ENCODE peak calls at places on chromosomes 3 and 15, in five cellular contexts. Z is mesothelial cell of epicardium, B is HCT116, Y is fibroblast of the aortic adventitia, C is fibroblast of pulmonary artery. P is an unnamed sample.
A peak's percentile ranks its signal among the peaks of the same experiment; 100 is the strongest.

GRCh38 chr15:72599855-72600464 is 54.5 kb upstream of the GOLGA6B start:
- DNase-seq in Z (no peak), B (peak; percentile 47), Y (peak; percentile 77), C (peak; percentile 76), P (peak; percentile 56)

GRCh38 chr3:139561959-139562676 is 22.6 kb upstream of the RBP1 start:
- DNase-seq in Z (no peak), B (peak; percentile 56), Y (peak; percentile 64), C (peak; percentile 52), P (peak; percentile 71)

GRCh38 chr3:134711284-134711683 is 60.5 kb upstream of the KY start:
- DNase-seq in Z (no peak), B (peak; percentile 2), Y (no peak), C (no peak), P (no peak)

GRCh38 chr3:189169728-189170127 is 2.0 kb upstream of the TPRG1 start:
- DNase-seq in Z (no peak), B (no peak), Y (no peak), C (no peak), P (no peak)

GRCh38 chr15:70088887-70089691 is 8.6 kb downstream of the TLE3 start:
- DNase-seq in Z (no peak), B (no peak), Y (no peak), C (peak; percentile 52), P (no peak)

GRCh38 chr3:123986427-123986826 is 5.5 kb downstream of the ROPN1 start:
- DNase-seq in Z (no peak), B (no peak), Y (no peak), C (no peak), P (no peak)

GRCh38 chr3:47407896-47408838 is 27.3 kb downstream of the PTPN23 start:
- DNase-seq in Z (no peak), B (no peak), Y (no peak), C (no peak), P (no peak)

GRCh38 chr15:69568621-69569020 is 116.0 kb downstream of the RPLP1 start:
- DNase-seq in Z (no peak), B (no peak), Y (peak; percentile 87), C (peak; percentile 80), P (no peak)

GRCh38 chr3:126634803-126635202 is 20.1 kb downstream of the TXNRD3 start:
- DNase-seq in Z (no peak), B (no peak), Y (no peak), C (no peak), P (no peak)

GRCh38 chr15:64843996-64844395 is 2.3 kb downstream of the PLEKHO2 start:
- DNase-seq in Z (no peak), B (no peak), Y (no peak), C (no peak), P (no peak)

GRCh38 chr15:65821070-65821469 is 29.0 kb upstream of the DENND4A start:
- DNase-seq in Z (no peak), B (no peak), Y (no peak), C (no peak), P (no peak)

GRCh38 chr15:70855764-70856163 is 1.8 kb upstream of the LARP6 start:
- DNase-seq in Z (no peak), B (no peak), Y (no peak), C (no peak), P (no peak)

GRCh38 chr3:187914231-187914630 is 169.0 kb upstream of the BCL6 start:
- DNase-seq in Z (no peak), B (no peak), Y (no peak), C (no peak), P (peak; percentile 45)

GRCh38 chr3:160575589-160575988 is 10.2 kb upstream of the KPNA4 start:
- DNase-seq in Z (no peak), B (no peak), Y (no peak), C (no peak), P (no peak)

GRCh38 chr3:119731545-119732343 is 28.9 kb downstream of the CFAP91 start:
- DNase-seq in Z (no peak), B (no peak), Y (peak; percentile 31), C (peak; percentile 26), P (no peak)

GRCh38 chr3:61562810-61563613 is 1.6 kb downstream of the PTPRG start:
- DNase-seq in Z (no peak), B (no peak), Y (peak; percentile 31), C (peak; percentile 41), P (no peak)

GRCh38 chr3:58628823-58629562 is 37.6 kb downstream of the FAM3D start:
- DNase-seq in Z (no peak), B (no peak), Y (peak; percentile 99), C (peak; percentile 97), P (no peak)

GRCh38 chr15:70060214-70061085 is 37.3 kb downstream of the TLE3 start:
- DNase-seq in Z (no peak), B (no peak), Y (no peak), C (no peak), P (no peak)

GRCh38 chr3:64972793-64973192 is 285.0 kb upstream of the ADAMTS9 start:
- DNase-seq in Z (no peak), B (no peak), Y (no peak), C (no peak), P (no peak)

GRCh38 chr3:198081421-198081844 is 121.4 kb downstream of the LMLN start:
- DNase-seq in Z (no peak), B (no peak), Y (no peak), C (no peak), P (no peak)

GRCh38 chr3:97464035-97464434 is 300.5 kb upstream of the ARL6 start:
- DNase-seq in Z (no peak), B (no peak), Y (no peak), C (no peak), P (no peak)

GRCh38 chr3:195411831-195412230 is 31.0 kb downstream of the ACAP2 start:
- DNase-seq in Z (no peak), B (no peak), Y (peak; percentile 85), C (peak; percentile 64), P (no peak)

GRCh38 chr3:35760147-35760546 is 120.8 kb downstream of the ARPP21 start:
- DNase-seq in Z (no peak), B (no peak), Y (no peak), C (no peak), P (no peak)

GRCh38 chr3:143060906-143061305 is 58.7 kb upstream of the CHST2 start:
- DNase-seq in Z (no peak), B (no peak), Y (no peak), C (peak; percentile 21), P (no peak)

GRCh38 chr3:137110392-137110996 is 152.7 kb downstream of the IL20RB start:
- DNase-seq in Z (no peak), B (peak; percentile 12), Y (peak; percentile 44), C (peak; percentile 49), P (peak; percentile 37)

GRCh38 chr3:196012941-196013471 is 68.9 kb downstream of the TFRC start:
- DNase-seq in Z (no peak), B (no peak), Y (no peak), C (no peak), P (no peak)

GRCh38 chr15:71080166-71080565 is 35.1 kb upstream of the THSD4 start:
- DNase-seq in Z (no peak), B (no peak), Y (peak; percentile 43), C (no peak), P (no peak)

GRCh38 chr3:72459588-72459987 is 388.7 kb downstream of the SHQ1 start:
- DNase-seq in Z (no peak), B (no peak), Y (no peak), C (no peak), P (no peak)

GRCh38 chr15:31502541-31503229 is 176.1 kb downstream of the KLF13 start:
- DNase-seq in Z (no peak), B (no peak), Y (no peak), C (no peak), P (no peak)

GRCh38 chr3:182392182-182392917 is 401.0 kb upstream of the ATP11B start:
- DNase-seq in Z (no peak), B (no peak), Y (no peak), C (no peak), P (no peak)

GRCh38 chr3:10187295-10187876 is 22.7 kb downstream of the IRAK2 start:
- DNase-seq in Z (no peak), B (no peak), Y (no peak), C (no peak), P (no peak)

GRCh38 chr3:10188798-10189556 is 24.3 kb downstream of the IRAK2 start:
- DNase-seq in Z (no peak), B (no peak), Y (no peak), C (no peak), P (no peak)

GRCh38 chr3:10187944-10188343 is 23.2 kb downstream of the IRAK2 start:
- DNase-seq in Z (no peak), B (no peak), Y (no peak), C (no peak), P (no peak)

GRCh38 chr3:10192953-10193691 is 28.4 kb downstream of the IRAK2 start:
- DNase-seq in Z (no peak), B (no peak), Y (peak; percentile 75), C (peak; percentile 89), P (no peak)

DNA sequence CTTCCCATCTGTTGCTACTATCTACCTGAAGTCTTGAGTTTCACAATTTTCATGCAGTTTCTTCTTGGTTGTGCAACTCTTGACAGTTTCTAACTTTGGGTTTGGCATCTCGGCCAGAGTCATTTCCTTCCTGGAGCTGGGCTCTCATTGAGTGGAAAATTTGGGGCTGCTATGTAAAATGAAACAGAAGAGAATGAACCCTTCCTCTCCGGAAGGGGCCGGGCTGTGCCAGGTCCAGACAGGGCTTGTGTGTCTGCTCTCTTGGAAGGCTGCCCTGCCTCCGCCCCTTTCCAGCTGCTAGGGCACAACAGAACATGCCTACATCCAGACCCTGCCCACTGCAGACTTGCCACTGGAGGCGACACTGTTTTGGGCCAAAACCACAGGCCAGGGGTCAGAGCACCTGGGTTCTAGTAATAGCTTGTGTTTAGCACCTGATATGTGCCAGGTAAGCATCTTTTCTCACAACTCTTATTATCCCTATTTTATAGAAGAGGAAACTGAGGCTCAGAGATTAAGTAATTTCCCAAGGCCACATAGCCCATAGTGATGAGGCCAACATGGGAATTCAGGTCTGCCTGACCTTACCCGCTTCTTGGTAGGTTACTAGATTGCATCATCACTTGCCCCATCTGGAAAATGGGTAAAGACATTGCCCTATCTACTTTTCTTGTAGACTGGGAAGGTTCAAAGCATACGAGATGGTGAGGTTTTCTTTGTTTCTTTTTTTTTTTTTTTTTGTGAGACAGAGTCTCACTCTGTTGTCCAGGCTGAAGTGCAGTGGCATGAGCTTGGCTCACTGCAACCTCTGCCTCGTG is 25.0 kb downstream of the IRAK2 start:
- DNase-seq in Z (no peak), B (no peak), Y (peak; percentile 79), C (peak; percentile 90), P (peak; percentile 86)
- TF ChIP-seq CTCF in Z (no peak), B (no peak), Y (no peak), C (no peak), P (no peak)

GRCh38 chr3:108879915-108880314 is 57.3 kb downstream of the TRAT1 start:
- DNase-seq in Z (no peak), B (no peak), Y (no peak), C (no peak), P (no peak)
- TF ChIP-seq CTCF in Z (no peak), B (no peak), Y (no peak), C (no peak), P (no peak)

GRCh38 chr3:49929333-49930240 is at the start of gene MON1A:
- DNase-seq in Z (peak; percentile 85), B (peak; percentile 67), Y (peak; percentile 91), C (peak; percentile 93), P (peak; percentile 97)
- TF ChIP-seq CTCF in Z (peak; percentile 22), B (peak; percentile 46), Y (peak; percentile 25), C (peak; percentile 14), P (no peak)

GRCh38 chr3:100522125-100522524 is 29.7 kb downstream of the TMEM45A start:
- DNase-seq in Z (no peak), B (no peak), Y (no peak), C (no peak), P (no peak)
- TF ChIP-seq CTCF in Z (no peak), B (no peak), Y (no peak), C (no peak), P (no peak)